ENCODE peak calls at places on chromosomes 6 and 20, in six cellular contexts. R is IMR-90, Z is HCT116, B is A549, Y is heart left ventricle, N is upper lobe of left lung. K is an unnamed sample.

GRCh38 chr6:25334793-25335192 is 55.6 kb downstream of the CARMIL1 start:
- ATAC-seq in R (no peak), Z (no peak), B (no peak), Y (no peak), N (no peak), K (no peak)

GRCh38 chr6:18485660-18486435 is 98.7 kb downstream of the RNF144B start:
- ATAC-seq in R (no peak), Z (no peak), B (no peak), Y (no peak), N (no peak), K (no peak)

GRCh38 chr6:7137335-7138106 is 29.8 kb downstream of the RREB1 start:
- ATAC-seq in R (peak), Z (no peak), B (peak), Y (peak), N (peak), K (peak)

GRCh38 chr6:133171989-133172604 is 69.1 kb upstream of the EYA4 start:
- ATAC-seq in R (no peak), Z (no peak), B (no peak), Y (no peak), N (peak), K (peak)

GRCh38 chr20:13007596-13007995 is 1.2 kb upstream of the SPTLC3 start:
- ATAC-seq in R (no peak), Z (no peak), B (no peak), Y (no peak), N (no peak), K (no peak)

GRCh38 chr6:89972024-89972381 is 77.7 kb downstream of the GJA10 start:
- ATAC-seq in R (no peak), Z (no peak), B (no peak), Y (no peak), N (no peak), K (no peak)

GRCh38 chr6:38567436-38567835 is 72.3 kb downstream of the BTBD9 start:
- ATAC-seq in R (peak), Z (no peak), B (no peak), Y (peak), N (peak), K (no peak)

GRCh38 chr20:44222969-44223368 is 12.4 kb upstream of the OSER1 start:
- ATAC-seq in R (no peak), Z (peak), B (no peak), Y (peak), N (no peak), K (no peak)

GRCh38 chr6:108560463-108561308 is at the start of gene FOXO3:
- ATAC-seq in R (peak), Z (peak), B (peak), Y (peak), N (peak), K (peak)

GRCh38 chr6:30317913-30318589 is 8.7 kb upstream of the TRIM39 start:
- ATAC-seq in R (no peak), Z (no peak), B (no peak), Y (no peak), N (no peak), K (no peak)

GRCh38 chr20:846894-847278 is 13.4 kb downstream of the FAM110A start:
- ATAC-seq in R (no peak), Z (no peak), B (no peak), Y (no peak), N (no peak), K (no peak)

GRCh38 chr6:16563628-16564240 is 197.5 kb downstream of the ATXN1 start:
- ATAC-seq in R (no peak), Z (no peak), B (no peak), Y (no peak), N (no peak), K (no peak)

GRCh38 chr6:149711711-149712110 is 6.2 kb downstream of the LATS1 start:
- ATAC-seq in R (no peak), Z (no peak), B (no peak), Y (no peak), N (no peak), K (no peak)

GRCh38 chr6:102114402-102114801 is 720.9 kb downstream of the GRIK2 start:
- ATAC-seq in R (no peak), Z (peak), B (no peak), Y (no peak), N (no peak), K (no peak)

GRCh38 chr6:69915346-69915745 is 49.0 kb downstream of the COL19A1 start:
- ATAC-seq in R (no peak), Z (no peak), B (no peak), Y (no peak), N (no peak), K (no peak)

GRCh38 chr20:10591956-10592521 is 81.8 kb downstream of the JAG1 start:
- ATAC-seq in R (no peak), Z (no peak), B (no peak), Y (peak), N (no peak), K (no peak)

GRCh38 chr20:63859166-63859699 is 2.1 kb upstream of the ABHD16B start:
- ATAC-seq in R (no peak), Z (no peak), B (no peak), Y (no peak), N (no peak), K (no peak)

GRCh38 chr6:109036588-109037320 is 57.9 kb downstream of the SESN1 start:
- ATAC-seq in R (no peak), Z (no peak), B (no peak), Y (no peak), N (peak), K (no peak)

GRCh38 chr20:3847419-3847940 is 846 bp downstream of the MAVS start:
- ATAC-seq in R (no peak), Z (no peak), B (peak), Y (no peak), N (no peak), K (no peak)

GRCh38 chr20:3848565-3848964 is 1.9 kb downstream of the MAVS start:
- ATAC-seq in R (no peak), Z (no peak), B (no peak), Y (no peak), N (no peak), K (no peak)

GRCh38 chr20:3843490-3843889 is 3.1 kb upstream of the MAVS start:
- ATAC-seq in R (peak), Z (peak), B (peak), Y (no peak), N (peak), K (no peak)

GRCh38 chr20:3846378-3846739 is 275 bp upstream of the MAVS start:
- ATAC-seq in R (no peak), Z (no peak), B (no peak), Y (no peak), N (no peak), K (no peak)

DNA sequence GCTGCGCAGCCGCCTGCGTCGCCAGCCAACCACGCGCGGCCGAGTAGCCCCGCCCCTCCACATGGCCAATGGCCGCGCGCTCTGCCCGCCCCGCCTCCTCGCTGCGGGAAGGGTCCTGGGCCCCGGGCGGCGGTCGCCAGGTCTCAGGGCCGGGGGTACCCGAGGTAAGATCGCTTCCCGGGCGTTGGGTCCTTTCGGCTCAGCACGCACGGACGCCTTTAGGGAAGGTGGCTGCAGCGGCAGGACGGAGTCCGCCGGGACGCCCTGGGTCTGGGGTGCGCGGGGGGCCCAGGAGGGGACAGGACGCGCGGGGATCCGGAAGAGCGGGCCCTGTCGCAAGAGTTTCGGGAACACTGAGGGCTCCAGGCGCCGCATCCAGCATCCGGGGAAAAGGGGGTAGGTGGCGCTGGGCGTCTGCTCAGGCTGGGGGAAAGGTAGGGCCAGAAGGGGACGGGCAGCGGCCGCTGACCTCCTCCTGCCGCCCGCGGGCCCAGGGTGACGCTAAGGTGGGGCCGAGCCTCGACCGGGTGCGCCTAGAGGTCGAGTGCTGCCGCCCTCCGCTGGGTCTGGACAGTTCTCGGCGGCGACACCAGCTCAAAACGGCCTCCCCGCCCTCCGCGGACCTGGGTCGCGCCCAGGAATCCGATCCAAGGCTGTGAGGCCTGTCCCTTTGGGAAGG is at the start of gene MAVS:
- ATAC-seq in R (peak), Z (peak), B (peak), Y (peak), N (peak), K (peak)
- TF ChIP-seq POLR2A in R (peak), Z (no peak), B (peak), Y (peak), N (peak), K (peak)

DNA sequence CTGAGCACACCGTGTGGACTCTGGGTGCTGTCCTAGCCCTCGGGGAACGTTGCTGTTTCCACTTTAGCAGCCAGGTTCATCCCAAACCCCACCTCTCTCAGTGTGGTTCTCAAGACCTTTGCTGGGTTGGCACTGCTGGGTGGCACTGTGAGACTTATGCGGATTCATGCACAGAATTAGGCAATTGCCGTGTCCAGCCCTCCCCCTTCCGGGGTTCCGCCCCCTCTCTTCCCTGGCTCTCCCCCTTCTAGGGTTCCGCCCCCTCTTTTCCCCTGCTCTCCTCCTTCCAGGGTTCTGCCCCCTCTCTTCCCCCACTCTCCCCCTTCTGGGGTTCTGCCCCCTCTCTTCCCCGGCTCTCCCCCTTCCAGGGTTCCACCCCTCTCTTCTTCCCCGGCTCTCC is 39.8 kb upstream of the SLCO4A1 start:
- ATAC-seq in R (no peak), Z (no peak), B (no peak), Y (peak), N (peak), K (no peak)
- TF ChIP-seq POLR2A in R (no peak), Z (no peak), B (no peak), Y (no peak), N (peak), K (no peak)

GRCh38 chr6:113344969-113345368 is 512.2 kb upstream of the MARCKS start:
- ATAC-seq in R (peak), Z (no peak), B (no peak), Y (no peak), N (no peak), K (no peak)

GRCh38 chr6:113340371-113340770 is 516.8 kb upstream of the MARCKS start:
- ATAC-seq in R (no peak), Z (no peak), B (no peak), Y (no peak), N (no peak), K (no peak)

GRCh38 chr6:113343940-113344339 is 513.2 kb upstream of the MARCKS start:
- ATAC-seq in R (no peak), Z (no peak), B (no peak), Y (no peak), N (no peak), K (no peak)

GRCh38 chr6:113338610-113339009 is 518.5 kb upstream of the MARCKS start:
- ATAC-seq in R (no peak), Z (no peak), B (no peak), Y (no peak), N (no peak), K (no peak)

GRCh38 chr6:113339173-113339572 is 518.0 kb upstream of the MARCKS start:
- ATAC-seq in R (no peak), Z (no peak), B (no peak), Y (no peak), N (no peak), K (no peak)
- TF ChIP-seq POLR2A in R (no peak), Z (no peak), B (no peak), Y (no peak), N (no peak), K (no peak)

GRCh38 chr6:155276638-155277037 is 12.8 kb downstream of the CLDN20 start:
- ATAC-seq in R (no peak), Z (no peak), B (no peak), Y (peak), N (no peak), K (no peak)
- TF ChIP-seq POLR2A in R (no peak), Z (no peak), B (no peak), Y (no peak), N (no peak), K (no peak)

GRCh38 chr20:6908673-6909072 is 141.2 kb downstream of the BMP2 start:
- ATAC-seq in R (no peak), Z (no peak), B (no peak), Y (no peak), N (no peak), K (no peak)
- TF ChIP-seq POLR2A in R (no peak), Z (no peak), B (no peak), Y (no peak), N (no peak), K (no peak)

GRCh38 chr20:51749674-51750036 is 18.5 kb downstream of the ATP9A start:
- ATAC-seq in R (peak), Z (peak), B (peak), Y (peak), N (peak), K (no peak)
- TF ChIP-seq POLR2A in R (no peak), Z (no peak), B (no peak), Y (no peak), N (no peak), K (no peak)

GRCh38 chr6:137852346-137852745 is 14.7 kb upstream of the TNFAIP3 start:
- ATAC-seq in R (no peak), Z (peak), B (no peak), Y (no peak), N (no peak), K (no peak)
- TF ChIP-seq POLR2A in R (no peak), Z (no peak), B (no peak), Y (no peak), N (no peak), K (no peak)

GRCh38 chr6:53062369-53062639 is 2.9 kb upstream of the FBXO9 start:
- ATAC-seq in R (no peak), Z (no peak), B (no peak), Y (no peak), N (no peak), K (no peak)

GRCh38 chr6:53066059-53066406 is 829 bp downstream of the FBXO9 start:
- ATAC-seq in R (peak), Z (no peak), B (no peak), Y (no peak), N (peak), K (no peak)

GRCh38 chr6:53066874-53067273 is 1.7 kb downstream of the FBXO9 start:
- ATAC-seq in R (no peak), Z (no peak), B (no peak), Y (no peak), N (no peak), K (no peak)

GRCh38 chr6:53065266-53066058 is at the start of gene FBXO9:
- ATAC-seq in R (peak), Z (peak), B (peak), Y (peak), N (peak), K (peak)

GRCh38 chr6:53064726-53065265 is 408 bp upstream of the FBXO9 start:
- ATAC-seq in R (peak), Z (peak), B (peak), Y (peak), N (peak), K (peak)
- TF ChIP-seq POLR2A in R (no peak), Z (peak), B (no peak), Y (no peak), N (peak), K (no peak)

GRCh38 chr20:50854512-50855249 is 59.8 kb downstream of the BCAS4 start:
- ATAC-seq in R (no peak), Z (no peak), B (no peak), Y (no peak), N (no peak), K (no peak)

GRCh38 chr20:50857348-50857747 is 62.5 kb downstream of the BCAS4 start:
- ATAC-seq in R (no peak), Z (no peak), B (no peak), Y (no peak), N (no peak), K (no peak)

GRCh38 chr20:50858525-50858924 is 63.7 kb downstream of the BCAS4 start:
- ATAC-seq in R (no peak), Z (no peak), B (no peak), Y (no peak), N (no peak), K (no peak)

GRCh38 chr20:50856475-50857041 is 61.7 kb downstream of the BCAS4 start:
- ATAC-seq in R (no peak), Z (peak), B (peak), Y (no peak), N (no peak), K (no peak)

GRCh38 chr20:50855498-50856474 is 60.9 kb downstream of the BCAS4 start:
- ATAC-seq in R (peak), Z (peak), B (peak), Y (no peak), N (no peak), K (no peak)
- TF ChIP-seq POLR2A in R (no peak), Z (no peak), B (no peak), Y (no peak), N (no peak), K (no peak)